ENCODE peak calls at places on chromosomes 6 and 20, in ten cellular contexts. L, B, J, N, C, Z, T, Q, G and F are unnamed samples.

GRCh38 chr6:7604506-7604905 is 14.5 kb downstream of the SNRNP48 start:
- DNase-seq in Q (no peak), N (no peak), L (no peak), B (no peak), J (no peak), C (no peak), T (no peak), Z (no peak), G (no peak), F (no peak)

GRCh38 chr20:7689151-7689550 is 251.1 kb downstream of the HAO1 start:
- DNase-seq in C (no peak), B (no peak), T (no peak), G (no peak), Z (no peak), Q (no peak), L (no peak), N (no peak), J (no peak), F (no peak)

GRCh38 chr20:17620371-17621228 is 50.7 kb downstream of the DSTN start:
- DNase-seq in N (no peak), C (peak; percentile 20), B (no peak), J (no peak), T (peak; percentile 63), Z (no peak), L (no peak), G (no peak), Q (no peak), F (peak; percentile 57)

GRCh38 chr6:5950448-5950847 is 56.3 kb downstream of the NRN1 start:
- DNase-seq in T (no peak), Q (no peak), B (no peak), J (no peak), G (peak; percentile 41), C (no peak), L (no peak), N (peak; percentile 73), Z (no peak), F (no peak)

GRCh38 chr6:143176090-143177021 is 115.7 kb downstream of the AIG1 start:
- DNase-seq in Z (no peak), L (no peak), J (no peak), N (peak; percentile 90), B (no peak), C (no peak), T (no peak), Q (no peak), G (no peak), F (no peak)

GRCh38 chr6:38933426-38933825 is 115.2 kb upstream of the GLP1R start:
- DNase-seq in T (no peak), C (no peak), G (no peak), Q (no peak), Z (no peak), J (no peak), L (no peak), N (peak; percentile 26), B (no peak), F (no peak)

GRCh38 chr20:23528867-23529431 is 38.0 kb downstream of the CST8 start:
- DNase-seq in T (no peak), B (no peak), N (no peak), Q (no peak), C (no peak), Z (no peak), L (no peak), G (no peak), J (no peak), F (no peak)

GRCh38 chr6:50990750-50991446 is 172.2 kb downstream of the TFAP2B start:
- DNase-seq in G (no peak), B (peak; percentile 33), Q (no peak), N (no peak), L (no peak), Z (no peak), C (no peak), J (no peak), T (no peak), F (no peak)

GRCh38 chr6:134016558-134016814 is 35.9 kb downstream of the SLC2A12 start:
- DNase-seq in Z (no peak), T (no peak), N (no peak), B (no peak), C (no peak), J (no peak), G (no peak), Q (no peak), L (no peak), F (no peak)

GRCh38 chr6:107272246-107272645 is 156.9 kb upstream of the BEND3 start:
- DNase-seq in Z (no peak), G (no peak), C (no peak), B (no peak), T (no peak), Q (no peak), J (no peak), L (no peak), N (no peak), F (no peak)

GRCh38 chr6:138422861-138423260 is 18.8 kb downstream of the HEBP2 start:
- DNase-seq in N (peak; percentile 30), T (no peak), Q (no peak), J (no peak), C (no peak), G (no peak), L (no peak), B (no peak), Z (no peak), F (no peak)

GRCh38 chr6:31729515-31729978 is 448 bp upstream of the DDAH2 start:
- DNase-seq in Z (peak; percentile 86), T (peak; percentile 96), C (peak; percentile 86), N (peak; percentile 96), L (peak; percentile 66), G (peak; percentile 97), J (peak; percentile 94), Q (peak; percentile 80), B (no peak), F (peak; percentile 95)
- H3K4me1 ChIP-seq in Z (peaks cover 11% of the 10 kb centered on the region), T (peaks cover 22% of the 10 kb centered on the region), C (no peaks in the 10 kb centered on the region), N (peaks cover 19% of the 10 kb centered on the region), L (peaks cover 20% of the 10 kb centered on the region), G (peaks cover 11% of the 10 kb centered on the region), J (peaks cover 70% of the 10 kb centered on the region), Q (peaks cover 65% of the 10 kb centered on the region), B (peaks cover 38% of the 10 kb centered on the region), F (peaks cover 58% of the 10 kb centered on the region)

DNA sequence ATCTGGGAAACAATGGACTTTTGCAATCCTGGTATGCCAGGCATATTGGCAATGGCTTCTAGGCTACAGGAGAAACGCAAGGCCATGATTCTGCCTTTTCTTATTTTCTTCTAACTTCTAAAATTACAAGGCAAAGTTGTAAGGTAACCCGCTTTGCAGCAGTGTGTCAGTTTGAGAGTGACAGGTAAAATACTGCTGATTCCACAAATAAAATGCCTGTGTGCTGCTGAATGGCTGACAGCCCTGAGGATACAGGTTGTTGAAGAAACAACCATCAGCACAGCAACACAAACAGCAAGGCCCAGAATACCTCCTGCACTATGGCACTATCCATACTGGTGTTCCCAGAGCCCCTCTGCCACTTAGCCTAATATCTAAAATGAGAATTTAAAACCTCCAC is 37.1 kb downstream of the SLC17A1 start:
- DNase-seq in L (no peak), N (no peak), Z (no peak), G (no peak), Q (no peak), T (no peak), B (no peak), J (no peak), C (no peak), F (no peak)
- H3K27ac ChIP-seq in L (no peak overlapping the region), N (no peak overlapping the region), Z (no peak overlapping the region), G (no peak overlapping the region), Q (no peak overlapping the region), T (no peak overlapping the region), B (no peak overlapping the region), J (no peak overlapping the region), C (no peak overlapping the region), F (no peak overlapping the region)

DNA sequence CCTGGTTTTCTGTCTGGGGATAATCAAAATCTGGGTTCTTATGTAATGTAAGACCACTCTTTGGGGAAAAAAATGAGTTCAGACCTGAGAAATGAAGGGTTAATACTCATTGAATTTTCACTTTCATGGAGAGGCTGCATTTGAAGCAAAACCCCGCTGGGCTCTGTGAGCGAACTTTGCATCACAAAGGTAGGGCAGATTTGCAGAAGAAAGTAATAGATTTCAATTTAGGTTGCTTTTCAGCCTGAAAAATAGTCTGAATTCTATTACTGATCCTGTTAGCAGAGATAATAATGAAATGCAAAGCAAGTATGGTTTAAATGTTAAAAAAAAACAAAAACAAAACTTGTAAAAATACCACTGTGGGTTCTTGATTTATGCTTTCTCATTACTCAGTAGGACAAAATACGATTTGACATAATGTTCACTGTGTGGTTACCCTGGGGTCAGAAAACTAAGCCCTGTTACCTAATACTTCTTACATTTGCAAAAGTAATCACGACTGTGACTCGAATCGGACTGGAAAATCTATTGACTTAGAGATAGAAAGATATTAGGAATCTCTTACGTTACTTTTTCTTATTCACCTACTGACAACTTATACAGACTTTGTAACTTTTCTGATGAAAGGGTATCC is 72.2 kb downstream of the UST start:
- DNase-seq in J (no peak), C (no peak), Q (no peak), N (no peak), L (no peak), T (no peak), Z (no peak), B (no peak), G (peak; percentile 61), F (no peak)
- H3K4me1 ChIP-seq in J (no peaks in the 10 kb centered on the region), C (no peaks in the 10 kb centered on the region), Q (no peaks in the 10 kb centered on the region), N (no peaks in the 10 kb centered on the region), L (no peaks in the 10 kb centered on the region), T (no peaks in the 10 kb centered on the region), Z (no peaks in the 10 kb centered on the region), B (no peaks in the 10 kb centered on the region), G (peaks cover 53% of the 10 kb centered on the region), F (no peaks in the 10 kb centered on the region)

GRCh38 chr20:43559588-43559987 is 761 bp downstream of the SGK2 start:
- DNase-seq in L (no peak), C (peak; percentile 58), N (no peak), Z (no peak), Q (no peak), G (no peak), T (no peak), B (no peak), J (no peak), F (no peak)
- H3K27ac ChIP-seq in L (no peak overlapping the region), C (peak overlapping the region; percentile 90), N (no peak overlapping the region), Z (no peak overlapping the region), Q (no peak overlapping the region), G (no peak overlapping the region), T (no peak overlapping the region), B (no peak overlapping the region), J (no peak overlapping the region), F (no peak overlapping the region)